ENCODE peak calls at places on chromosome 1, in four cellular contexts. W, E, V and N are unnamed samples. For H3K36me3, the result is how much of the 10 kb centered on the place peaks cover.

GRCh38 chr1:115877511-115877910 is 36.6 kb upstream of the NHLH2 start:
- DNase-seq in W (no peak), E (peak), V (no peak), N (no peak)

GRCh38 chr1:216765346-216766300 is 42.4 kb upstream of the ESRRG start:
- DNase-seq in W (no peak), E (peak), V (no peak), N (no peak)

GRCh38 chr1:157429841-157430240 is 122.5 kb downstream of the FCRL5 start:
- DNase-seq in W (no peak), E (no peak), V (no peak), N (no peak)

GRCh38 chr1:86542626-86543025 is 4.3 kb upstream of the CLCA4 start:
- DNase-seq in W (no peak), E (no peak), V (no peak), N (peak)

GRCh38 chr1:247147781-247148180 is 24.0 kb downstream of the ZNF124 start:
- DNase-seq in W (no peak), E (no peak), V (no peak), N (no peak)

GRCh38 chr1:242004751-242005495 is 6.0 kb upstream of the MAP1LC3C start:
- DNase-seq in W (no peak), E (no peak), V (no peak), N (peak)

GRCh38 chr1:246699095-246699735 is 25.0 kb upstream of the SCCPDH start:
- DNase-seq in W (peak), E (peak), V (peak), N (peak)

GRCh38 chr1:224929335-224930237 is at the start of gene DNAH14:
- DNase-seq in W (peak), E (peak), V (peak), N (peak)

GRCh38 chr1:205285391-205286101 is 36.0 kb downstream of the NUAK2 start:
- DNase-seq in W (no peak), E (no peak), V (no peak), N (no peak)

GRCh38 chr1:180235502-180236239 is 5.6 kb downstream of the LHX4 start:
- DNase-seq in W (no peak), E (no peak), V (no peak), N (no peak)

GRCh38 chr1:208254862-208255261 is 10.7 kb upstream of the PLXNA2 start:
- DNase-seq in W (no peak), E (no peak), V (peak), N (peak)

GRCh38 chr1:208251015-208251414 is 6.8 kb upstream of the PLXNA2 start:
- DNase-seq in W (no peak), E (no peak), V (no peak), N (no peak)

GRCh38 chr1:208254376-208254775 is 10.2 kb upstream of the PLXNA2 start:
- DNase-seq in W (no peak), E (no peak), V (no peak), N (no peak)

GRCh38 chr1:208253177-208253576 is 9.0 kb upstream of the PLXNA2 start:
- DNase-seq in W (no peak), E (no peak), V (no peak), N (no peak)

GRCh38 chr1:208252126-208252853 is 8.1 kb upstream of the PLXNA2 start:
- DNase-seq in W (no peak), E (no peak), V (no peak), N (no peak)
- H3K4me3 ChIP-seq in W (no peak), E (no peak), V (no peak), N (no peak)

DNA sequence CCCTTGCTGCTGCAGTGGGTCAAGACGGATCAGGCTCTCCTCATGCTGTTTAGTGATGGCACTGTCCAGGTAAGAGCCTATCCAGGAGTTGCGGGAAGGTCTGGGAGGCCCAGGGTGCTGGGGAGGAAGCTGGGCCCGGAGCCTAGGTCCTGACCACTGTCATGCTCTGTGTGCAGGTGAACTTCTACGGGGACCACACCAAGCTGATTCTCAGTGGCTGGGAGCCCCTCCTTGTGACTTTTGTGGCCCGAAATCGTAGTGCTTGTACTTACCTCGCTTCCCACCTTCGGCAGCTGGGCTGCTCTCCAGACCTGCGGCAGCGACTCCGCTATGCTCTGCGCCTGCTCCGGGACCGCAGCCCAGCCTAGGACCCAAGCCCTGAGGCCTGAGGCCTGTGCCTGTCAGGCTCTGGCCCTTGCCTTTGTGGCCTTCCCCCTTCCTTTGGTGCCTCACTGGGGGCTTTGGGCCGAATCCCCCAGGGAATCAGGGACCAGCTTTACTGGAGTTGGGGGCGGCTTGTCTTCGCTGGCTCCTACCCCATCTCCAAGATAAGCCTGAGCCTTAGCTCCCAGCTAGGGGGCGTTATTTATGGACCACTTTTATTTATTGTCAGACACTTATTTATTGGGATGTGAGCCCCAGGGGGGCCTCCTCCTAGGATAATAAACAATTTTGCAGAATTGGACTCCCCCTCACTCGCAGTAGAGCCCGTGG is 1.7 kb downstream of the DYNLT4 start:
- DNase-seq in W (no peak), E (no peak), V (no peak), N (no peak)
- H3K27ac ChIP-seq in W (peak), E (no peak), V (no peak), N (peak)

GRCh38 chr1:62978056-62978455 is 194.1 kb downstream of the ATG4C start:
- DNase-seq in W (no peak), E (no peak), V (no peak), N (no peak)

GRCh38 chr1:62981434-62981833 is 197.5 kb downstream of the ATG4C start:
- DNase-seq in W (no peak), E (no peak), V (no peak), N (no peak)

DNA sequence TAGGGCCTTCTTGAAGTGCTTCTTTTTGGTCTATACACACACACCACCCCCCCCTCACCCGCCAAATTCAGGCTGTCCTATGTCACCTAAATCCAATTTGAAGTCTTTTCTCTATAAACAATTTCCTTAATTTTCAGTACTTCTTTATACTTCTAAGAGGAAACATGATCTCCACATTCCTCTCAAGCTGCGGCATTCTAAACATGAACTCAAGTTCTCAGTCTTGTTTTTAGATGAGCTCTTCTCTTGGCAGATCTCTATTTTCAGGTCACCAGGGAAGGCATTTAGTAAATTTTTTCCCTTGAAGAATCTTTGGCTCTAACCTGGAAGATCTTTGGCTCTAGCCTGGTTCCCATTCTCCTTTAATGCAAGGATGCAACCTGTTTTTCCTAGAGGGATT is 193.4 kb downstream of the ATG4C start:
- DNase-seq in W (no peak), E (no peak), V (peak), N (no peak)
- H3K36me3 ChIP-seq in W (under half), E (under half), V (under half), N (under half)

GRCh38 chr1:184482113-184482512 is 95.3 kb downstream of the C1orf21 start:
- DNase-seq in W (no peak), E (no peak), V (peak), N (no peak)
- H3K4me3 ChIP-seq in W (no peak), E (no peak), V (no peak), N (no peak)

GRCh38 chr1:162984699-162985098 is 84.5 kb upstream of the RGS4 start:
- DNase-seq in W (no peak), E (no peak), V (peak), N (no peak)
- H3K27ac ChIP-seq in W (no peak), E (no peak), V (no peak), N (no peak)

DNA sequence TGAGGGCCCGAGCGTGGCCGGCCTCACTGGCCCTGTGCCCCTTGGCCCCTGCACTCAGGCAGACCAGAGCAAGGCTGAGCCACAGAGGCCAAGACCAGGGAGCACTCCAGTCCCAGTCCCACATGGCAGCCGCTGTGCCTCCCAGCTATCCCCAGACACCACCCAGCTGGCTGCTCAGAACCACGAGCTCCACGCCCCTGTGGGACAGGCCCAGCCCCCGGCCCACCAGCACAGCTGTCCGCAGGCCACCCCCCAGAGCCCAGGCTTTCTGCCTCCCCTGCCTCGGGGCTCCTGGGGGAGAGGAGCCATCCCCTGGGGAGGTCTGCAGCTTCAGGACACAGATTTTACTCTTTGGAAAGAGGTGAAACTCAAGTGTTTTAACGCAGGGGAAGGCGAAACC is 9.1 kb upstream of the C1QTNF12 start:
- DNase-seq in W (no peak), E (no peak), V (no peak), N (no peak)
- H3K36me3 ChIP-seq in W (half or more), E (under half), V (half or more), N (under half)

GRCh38 chr1:185279571-185279970 is 37.5 kb downstream of the IVNS1ABP start:
- DNase-seq in W (no peak), E (no peak), V (peak), N (no peak)

GRCh38 chr1:185284106-185284505 is 32.9 kb downstream of the IVNS1ABP start:
- DNase-seq in W (no peak), E (no peak), V (no peak), N (no peak)

GRCh38 chr1:185280589-185280988 is 36.5 kb downstream of the IVNS1ABP start:
- DNase-seq in W (no peak), E (no peak), V (no peak), N (no peak)

GRCh38 chr1:185284533-185285244 is 32.4 kb downstream of the IVNS1ABP start:
- DNase-seq in W (no peak), E (no peak), V (peak), N (no peak)

DNA sequence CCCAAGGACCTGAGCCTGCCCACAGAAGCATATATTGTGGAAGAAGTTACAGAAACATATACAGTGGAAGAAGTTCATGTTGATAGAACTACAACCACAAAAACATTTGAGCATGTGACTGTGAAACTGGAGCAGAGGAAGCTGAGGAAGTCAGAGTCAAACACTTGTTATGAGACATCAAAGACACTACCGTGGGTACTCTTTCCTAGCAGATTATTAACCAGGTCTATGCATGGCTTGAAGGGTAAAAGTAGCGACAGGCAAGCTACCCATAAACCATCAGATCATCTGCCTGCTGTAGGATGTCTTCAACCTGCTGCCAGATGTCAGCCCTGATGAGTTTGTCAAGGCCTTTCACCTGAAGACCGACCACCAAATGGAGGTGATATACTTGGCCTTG is 35.8 kb downstream of the IVNS1ABP start:
- DNase-seq in W (no peak), E (no peak), V (peak), N (no peak)
- H3K4me3 ChIP-seq in W (no peak), E (no peak), V (no peak), N (no peak)

DNA sequence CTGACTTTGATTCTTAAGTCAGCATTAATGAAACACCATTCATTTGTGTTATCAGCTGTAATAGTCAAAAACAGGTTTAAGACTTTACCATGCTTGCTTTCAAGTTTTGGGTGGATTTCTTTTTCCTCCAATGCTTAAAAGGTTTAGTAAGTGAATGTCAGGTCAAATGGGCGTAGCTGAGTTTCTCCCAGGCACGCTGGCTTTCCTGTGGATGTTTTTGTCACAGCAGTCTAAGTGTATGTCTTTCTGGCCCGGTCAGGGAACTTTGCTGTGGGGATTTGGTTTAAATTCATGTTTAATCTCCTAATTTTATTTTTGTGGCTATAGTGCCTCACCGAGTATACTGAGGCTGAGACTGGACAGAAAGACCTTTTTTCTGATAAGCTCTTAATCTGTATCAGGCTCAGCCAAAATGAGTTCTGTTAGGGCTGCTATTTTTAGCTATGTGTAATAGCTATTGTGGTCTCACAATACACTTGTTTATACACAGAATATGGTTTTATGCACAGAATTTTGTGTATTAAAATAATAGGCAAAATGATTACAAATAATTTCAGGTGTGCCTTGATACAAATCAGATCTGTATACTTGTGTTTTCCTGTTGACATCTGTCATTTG is 292.8 kb downstream of the DISC1 start:
- DNase-seq in W (no peak), E (no peak), V (no peak), N (no peak)
- H3K27ac ChIP-seq in W (no peak), E (no peak), V (no peak), N (no peak)